ENCODE peak calls at places on chromosomes 16 and 17, in four cellular contexts. U, S, L and E are unnamed samples.
A peak's percentile ranks its signal among the peaks of the same experiment; 100 is the strongest.

GRCh38 chr17:80825471-80826345 is 165.9 kb upstream of the CHMP6 start:
- DNase-seq in U (no peak), S (no peak), L (no peak), E (no peak)

GRCh38 chr17:50558955-50559614 is 1.4 kb upstream of the CACNA1G start:
- DNase-seq in U (no peak), S (no peak), L (no peak), E (no peak)

GRCh38 chr16:67155305-67156145 is 4.2 kb downstream of the TRADD start:
- DNase-seq in U (peak; percentile 87), S (peak; percentile 71), L (peak; percentile 52), E (peak; percentile 66)

GRCh38 chr16:12674096-12674495 is 129.6 kb downstream of the CPPED1 start:
- DNase-seq in U (no peak), S (peak; percentile 46), L (no peak), E (peak; percentile 25)

GRCh38 chr16:75014318-75014717 is 15.5 kb downstream of the ZNRF1 start:
- DNase-seq in U (no peak), S (no peak), L (no peak), E (no peak)

GRCh38 chr16:49280022-49280741 is 1.5 kb downstream of the CBLN1 start:
- DNase-seq in U (no peak), S (no peak), L (no peak), E (no peak)

GRCh38 chr16:74586948-74587347 is 20.0 kb downstream of the GLG1 start:
- DNase-seq in U (no peak), S (no peak), L (no peak), E (no peak)

GRCh38 chr17:57501016-57501415 is 244.1 kb downstream of the CCDC182 start:
- DNase-seq in U (no peak), S (no peak), L (no peak), E (no peak)

GRCh38 chr16:13780406-13780805 is 139.5 kb upstream of the ERCC4 start:
- DNase-seq in U (no peak), S (no peak), L (no peak), E (no peak)

GRCh38 chr17:10051112-10051511 is 146.0 kb upstream of the RCVRN start:
- DNase-seq in U (no peak), S (peak; percentile 67), L (no peak), E (peak; percentile 91)

GRCh38 chr17:83067718-83068261 is 11.6 kb upstream of the METRNL start:
- DNase-seq in U (peak; percentile 71), S (peak; percentile 16), L (no peak), E (no peak)

GRCh38 chr17:29563816-29564215 is 3.0 kb downstream of the ABHD15 start:
- DNase-seq in U (no peak), S (no peak), L (no peak), E (no peak)

GRCh38 chr17:27997522-27997921 is 45.0 kb upstream of the NLK start:
- DNase-seq in U (no peak), S (no peak), L (no peak), E (no peak)

GRCh38 chr17:19461139-19461538 is 50.1 kb downstream of the RNF112 start:
- DNase-seq in U (no peak), S (no peak), L (no peak), E (no peak)

GRCh38 chr16:57994778-57995177 is 5.7 kb downstream of the ZNF319 start:
- DNase-seq in U (peak; percentile 77), S (peak; percentile 25), L (peak; percentile 22), E (peak; percentile 49)

GRCh38 chr17:81409190-81409935 is 14.1 kb downstream of the BAHCC1 start:
- DNase-seq in U (peak; percentile 73), S (no peak), L (no peak), E (no peak)

GRCh38 chr17:80455328-80455710 is 21.1 kb downstream of the NPTX1 start:
- DNase-seq in U (peak; percentile 80), S (peak; percentile 46), L (no peak), E (peak; percentile 85)

GRCh38 chr17:7191571-7192270 is 12.6 kb upstream of the ASGR1 start:
- DNase-seq in U (peak; percentile 47), S (peak; percentile 31), L (no peak), E (peak; percentile 39)

GRCh38 chr16:11632455-11632921 is 35.8 kb upstream of the SNN start:
- DNase-seq in U (no peak), S (peak; percentile 93), L (no peak), E (peak; percentile 89)

GRCh38 chr16:19520861-19521331 is 1.0 kb downstream of the GDE1 start:
- DNase-seq in U (peak; percentile 86), S (peak; percentile 54), L (peak; percentile 78), E (peak; percentile 52)

DNA sequence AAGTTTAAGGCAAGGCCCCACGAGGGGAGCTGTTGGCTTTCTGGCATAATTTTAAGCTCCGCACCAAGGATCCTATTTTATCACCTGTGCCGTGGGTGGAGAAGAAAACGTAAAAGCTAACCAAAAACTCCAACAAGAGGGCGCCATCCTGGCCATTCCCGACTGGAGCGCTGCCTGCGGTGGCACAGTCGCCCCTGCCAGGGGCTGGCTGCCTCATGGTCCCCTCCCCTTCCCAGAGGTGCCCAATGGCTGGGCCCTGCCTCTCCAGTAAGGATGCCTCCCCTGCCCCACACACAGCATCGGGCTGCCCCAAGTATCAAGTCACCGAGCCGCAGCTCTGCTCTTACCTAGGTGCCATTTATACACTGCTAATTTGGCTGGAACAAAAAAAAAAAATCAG is 36.3 kb downstream of the ZDHHC7 start:
- DNase-seq in U (no peak), S (no peak), L (no peak), E (no peak)
- H3K9ac ChIP-seq in U (no peak overlapping the region), S (no peak overlapping the region), L (no peak overlapping the region), E (no peak overlapping the region)

DNA sequence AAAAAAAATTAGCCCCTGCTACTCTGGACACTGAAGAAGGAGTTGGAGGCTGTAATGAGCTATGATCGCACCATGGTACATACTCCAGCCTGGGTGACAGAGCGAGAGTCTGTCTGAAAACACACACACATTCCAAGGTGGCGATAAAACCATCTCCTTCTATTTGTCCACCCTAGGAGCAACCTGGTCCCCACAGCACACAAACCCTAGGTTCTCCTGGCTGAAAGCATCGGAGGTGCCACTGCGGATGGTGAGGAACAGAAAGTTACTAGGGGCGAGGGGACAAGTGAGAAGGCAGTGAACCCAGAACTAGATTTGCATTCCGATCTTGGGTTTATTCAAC is 1.4 kb upstream of the ECI1 start:
- DNase-seq in U (no peak), S (no peak), L (no peak), E (no peak)
- H3K9ac ChIP-seq in U (no peak overlapping the region), S (no peak overlapping the region), L (no peak overlapping the region), E (no peak overlapping the region)

DNA sequence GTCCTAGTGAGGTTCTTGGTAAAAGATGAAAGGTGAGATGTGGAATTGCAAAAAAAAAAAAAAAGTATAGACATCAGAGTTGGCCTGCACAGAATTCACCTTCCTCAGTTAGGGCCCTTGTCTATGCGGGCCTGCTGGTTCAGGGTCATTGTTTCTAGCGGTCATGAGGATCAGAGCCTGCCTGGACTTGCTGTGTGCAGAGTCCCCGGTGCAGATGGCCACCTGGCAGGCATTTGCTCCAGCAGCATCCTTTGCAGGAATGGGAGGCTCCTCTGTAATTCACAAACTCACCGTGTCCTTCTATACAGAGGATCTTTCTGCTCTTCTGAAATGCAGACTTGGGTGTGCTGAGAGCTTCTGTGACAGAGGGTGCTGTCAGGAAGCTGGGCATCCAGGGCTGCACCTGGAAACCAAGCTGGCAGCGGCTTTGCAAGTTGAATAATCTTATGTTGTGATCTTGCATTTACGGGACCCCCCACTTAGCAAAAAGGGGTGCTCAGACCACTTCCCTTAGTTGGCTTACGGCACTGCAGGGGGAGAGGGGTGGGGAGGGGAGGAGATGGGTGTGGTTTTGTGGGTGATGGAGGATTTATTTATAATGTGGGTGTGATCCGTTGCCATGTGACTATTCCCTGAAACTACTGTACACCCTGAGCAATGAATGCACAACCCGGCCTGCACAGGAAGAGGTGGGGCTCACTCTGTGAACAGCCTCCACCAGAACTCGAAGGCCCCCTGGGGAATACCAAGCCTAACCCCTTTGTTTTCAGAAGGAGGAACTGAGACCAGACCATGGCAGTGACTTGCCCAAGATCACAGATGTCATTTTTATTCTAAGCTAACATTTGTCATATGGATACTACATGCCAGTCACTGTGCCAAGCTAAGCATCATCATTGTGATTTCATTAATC is 178.2 kb downstream of the PRKCB start:
- DNase-seq in U (no peak), S (no peak), L (peak; percentile 17), E (no peak)
- H3K9ac ChIP-seq in U (no peak overlapping the region), S (no peak overlapping the region), L (no peak overlapping the region), E (no peak overlapping the region)

GRCh38 chr16:17278988-17279387 is 191.8 kb downstream of the XYLT1 start:
- DNase-seq in U (no peak), S (no peak), L (no peak), E (no peak)

GRCh38 chr16:17283022-17283421 is 187.7 kb downstream of the XYLT1 start:
- DNase-seq in U (no peak), S (no peak), L (no peak), E (no peak)

GRCh38 chr16:17286443-17286842 is 184.3 kb downstream of the XYLT1 start:
- DNase-seq in U (no peak), S (no peak), L (no peak), E (no peak)

GRCh38 chr16:17281052-17281451 is 189.7 kb downstream of the XYLT1 start:
- DNase-seq in U (no peak), S (no peak), L (no peak), E (no peak)

DNA sequence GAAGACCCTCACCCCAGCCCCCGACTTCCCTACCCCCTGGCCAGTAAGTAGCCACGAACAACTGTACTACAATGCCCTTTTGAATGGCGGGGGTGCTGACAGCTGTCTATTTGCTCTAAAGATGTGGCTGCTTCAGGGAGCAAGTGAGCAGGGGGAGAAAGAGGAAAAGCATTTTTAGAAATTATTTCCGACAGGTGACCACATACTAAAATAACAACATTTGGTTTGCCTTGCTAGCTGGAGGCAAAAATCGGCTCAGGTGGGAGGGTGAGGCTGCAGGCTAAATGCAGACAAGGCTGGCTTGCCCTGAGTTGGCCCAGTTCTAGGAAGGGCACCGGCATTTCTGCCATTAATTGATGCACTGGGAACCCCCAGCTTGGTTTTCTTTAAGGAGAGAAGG is 188.5 kb downstream of the XYLT1 start:
- DNase-seq in U (no peak), S (no peak), L (no peak), E (no peak)
- H3K9ac ChIP-seq in U (no peak overlapping the region), S (no peak overlapping the region), L (no peak overlapping the region), E (no peak overlapping the region)

DNA sequence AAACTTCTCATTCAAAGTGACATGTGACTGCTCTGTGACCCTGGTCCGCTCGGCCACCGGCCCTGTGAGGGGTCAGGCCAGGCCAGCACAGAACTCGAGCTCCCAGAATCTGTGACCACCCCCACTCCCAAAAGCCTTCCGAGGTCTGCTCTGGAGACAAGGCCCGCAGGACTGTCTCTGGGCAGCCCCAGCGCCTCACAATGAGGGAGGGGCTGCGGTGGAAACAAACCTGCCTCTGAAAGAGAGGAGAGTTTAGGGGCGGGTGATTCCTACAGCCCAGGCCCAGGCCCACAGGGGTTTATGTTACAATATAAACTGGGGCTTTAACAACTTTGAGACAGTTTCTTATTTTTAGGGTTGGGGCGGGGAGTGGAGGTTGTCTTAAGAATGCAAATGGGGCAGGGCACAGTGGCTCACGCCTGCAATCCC is 19.9 kb downstream of the IGFBP4 start:
- DNase-seq in U (no peak), S (no peak), L (no peak), E (no peak)
- H3K9ac ChIP-seq in U (no peak overlapping the region), S (no peak overlapping the region), L (no peak overlapping the region), E (peak overlapping the region; percentile 68)